ENCODE peak calls at places on chromosome 16, in six cellular contexts. Y is GM06990, Q is tibial nerve, F is prostate gland, E is GM10248, R is neural crest cell. C is an unnamed sample.

GRCh38 chr16:89402962-89403361 is 87.4 kb downstream of the ANKRD11 start:
- DNase-seq in F (no peak), Q (no peak), Y (no peak), R (no peak), E (no peak), C (no peak)

GRCh38 chr16:88827727-88828126 is 16.0 kb upstream of the APRT start:
- DNase-seq in E (no peak), Y (no peak), R (no peak), F (no peak), Q (no peak), C (no peak)

GRCh38 chr16:27408012-27408601 is 6.1 kb downstream of the IL21R start:
- DNase-seq in Y (no peak), Q (no peak), R (no peak), E (peak; percentile 57), F (no peak), C (no peak)

GRCh38 chr16:67943619-67944503 is at the start of gene LCAT:
- DNase-seq in R (no peak), F (no peak), E (no peak), Y (peak; percentile 10), Q (peak; percentile 64), C (no peak)

GRCh38 chr16:14199624-14200023 is 128.5 kb downstream of the MRTFB start:
- DNase-seq in R (no peak), E (no peak), Q (no peak), F (no peak), Y (no peak), C (no peak)

GRCh38 chr16:28105954-28106353 is 42.4 kb upstream of the GSG1L start:
- DNase-seq in Q (no peak), F (no peak), Y (no peak), R (no peak), E (no peak), C (no peak)

GRCh38 chr16:50708373-50709060 is 15.1 kb downstream of the NOD2 start:
- DNase-seq in E (no peak), Q (no peak), F (no peak), Y (no peak), R (no peak), C (no peak)

GRCh38 chr16:15593235-15593634 is 49.7 kb downstream of the MARF1 start:
- DNase-seq in Q (no peak), R (no peak), F (no peak), Y (no peak), E (no peak), C (no peak)

GRCh38 chr16:67666032-67666537 is 465 bp downstream of the ENKD1 start:
- DNase-seq in E (no peak), F (no peak), R (peak; percentile 59), Q (no peak), Y (no peak), C (no peak)

GRCh38 chr16:87581867-87582220 is 20.5 kb upstream of the JPH3 start:
- DNase-seq in E (no peak), R (no peak), Q (peak; percentile 77), Y (no peak), F (peak; percentile 12), C (no peak)

GRCh38 chr16:85648782-85649181 is 35.7 kb downstream of the GSE1 start:
- DNase-seq in E (no peak), Y (no peak), F (no peak), R (no peak), Q (no peak), C (no peak)

GRCh38 chr16:81445143-81445922 is 725 bp downstream of the CMIP start:
- DNase-seq in Q (no peak), E (peak; percentile 70), Y (peak; percentile 63), R (no peak), F (no peak), C (peak; percentile 52)

GRCh38 chr16:64351116-64351515 is 770.7 kb downstream of the CDH11 start:
- DNase-seq in F (no peak), Q (no peak), R (no peak), Y (no peak), E (no peak), C (no peak)

GRCh38 chr16:22250522-22250921 is 44.4 kb downstream of the EEF2K start:
- DNase-seq in Y (no peak), R (no peak), F (no peak), Q (no peak), E (no peak), C (no peak)

GRCh38 chr16:87963400-87963799 is 12.2 kb downstream of the BANP start:
- DNase-seq in Y (no peak), F (no peak), E (no peak), Q (no peak), R (no peak), C (peak; percentile 65)

GRCh38 chr16:51982715-51983680 is 563.9 kb downstream of the TOX3 start:
- DNase-seq in E (peak; percentile 26), Q (no peak), Y (peak; percentile 3), R (peak; percentile 48), F (peak; percentile 61), C (no peak)

GRCh38 chr16:27286446-27286845 is 17.9 kb upstream of the NSMCE1 start:
- DNase-seq in R (no peak), Y (no peak), E (no peak), Q (no peak), F (no peak), C (no peak)

GRCh38 chr16:51508813-51509212 is 357.7 kb upstream of the SALL1 start:
- DNase-seq in Y (no peak), F (no peak), R (no peak), E (no peak), Q (no peak), C (no peak)

GRCh38 chr16:180101-180920 is at the start of gene HBQ1:
- DNase-seq in E (peak; percentile 73), Q (no peak), R (peak; percentile 75), Y (peak; percentile 37), F (no peak), C (peak; percentile 58)
- TF ChIP-seq CTCF in E (peak; percentile 7), Q (no peak), R (peak; percentile 71), Y (no peak), F (no peak), C (peak; percentile 60)

DNA sequence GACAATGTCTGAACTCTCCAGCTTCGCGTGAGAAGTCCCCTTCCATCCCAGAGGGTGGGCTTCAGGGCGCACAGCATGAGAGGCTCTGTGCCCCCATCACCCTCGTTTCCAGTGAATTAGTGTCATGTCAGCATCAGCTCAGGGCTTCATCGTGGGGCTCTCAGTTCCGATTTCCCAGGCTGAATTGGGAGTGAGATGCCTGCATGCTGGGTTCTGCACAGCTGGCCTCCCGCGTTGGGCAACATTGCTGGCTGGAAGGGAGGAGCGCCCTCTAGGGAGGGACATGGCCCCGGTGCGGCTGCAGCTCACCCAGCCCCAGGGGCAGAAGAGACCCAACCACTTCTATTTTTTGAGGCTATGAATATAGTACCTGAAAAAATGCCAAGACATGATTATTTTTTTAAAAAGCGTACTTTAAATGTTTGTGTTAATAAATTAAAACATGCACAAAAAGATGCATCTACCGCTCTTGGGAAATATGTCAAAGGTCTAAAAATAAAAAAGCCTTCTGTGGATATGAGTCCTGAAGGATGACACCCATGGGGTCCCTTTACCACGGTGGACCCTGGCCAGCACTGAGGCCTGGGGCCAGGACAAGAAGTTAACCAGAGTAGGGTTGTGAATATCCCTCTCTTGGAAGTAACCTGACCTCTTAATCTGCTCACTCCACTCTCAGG is 10.5 kb upstream of the ITGAD start:
- DNase-seq in F (peak; percentile 16), Q (no peak), Y (peak; percentile 52), E (peak; percentile 83), R (peak; percentile 66), C (peak; percentile 68)
- TF ChIP-seq CTCF in F (peak; percentile 22), Q (peak; percentile 44), Y (peak; percentile 93), E (peak; percentile 94), R (peak; percentile 74), C (peak; percentile 90)

GRCh38 chr16:31120129-31120528 is 2.7 kb downstream of the KAT8 start:
- DNase-seq in Q (no peak), R (no peak), Y (no peak), E (no peak), F (no peak), C (no peak)

GRCh38 chr16:31113420-31114124 is 3.9 kb upstream of the KAT8 start:
- DNase-seq in Y (no peak), R (no peak), Q (no peak), F (no peak), E (no peak), C (no peak)

GRCh38 chr16:31118223-31119155 is 1.0 kb downstream of the KAT8 start:
- DNase-seq in R (no peak), Q (no peak), F (no peak), Y (no peak), E (no peak), C (no peak)

GRCh38 chr16:31114468-31114867 is 3.0 kb upstream of the KAT8 start:
- DNase-seq in Y (no peak), E (no peak), Q (no peak), F (no peak), R (no peak), C (no peak)

DNA sequence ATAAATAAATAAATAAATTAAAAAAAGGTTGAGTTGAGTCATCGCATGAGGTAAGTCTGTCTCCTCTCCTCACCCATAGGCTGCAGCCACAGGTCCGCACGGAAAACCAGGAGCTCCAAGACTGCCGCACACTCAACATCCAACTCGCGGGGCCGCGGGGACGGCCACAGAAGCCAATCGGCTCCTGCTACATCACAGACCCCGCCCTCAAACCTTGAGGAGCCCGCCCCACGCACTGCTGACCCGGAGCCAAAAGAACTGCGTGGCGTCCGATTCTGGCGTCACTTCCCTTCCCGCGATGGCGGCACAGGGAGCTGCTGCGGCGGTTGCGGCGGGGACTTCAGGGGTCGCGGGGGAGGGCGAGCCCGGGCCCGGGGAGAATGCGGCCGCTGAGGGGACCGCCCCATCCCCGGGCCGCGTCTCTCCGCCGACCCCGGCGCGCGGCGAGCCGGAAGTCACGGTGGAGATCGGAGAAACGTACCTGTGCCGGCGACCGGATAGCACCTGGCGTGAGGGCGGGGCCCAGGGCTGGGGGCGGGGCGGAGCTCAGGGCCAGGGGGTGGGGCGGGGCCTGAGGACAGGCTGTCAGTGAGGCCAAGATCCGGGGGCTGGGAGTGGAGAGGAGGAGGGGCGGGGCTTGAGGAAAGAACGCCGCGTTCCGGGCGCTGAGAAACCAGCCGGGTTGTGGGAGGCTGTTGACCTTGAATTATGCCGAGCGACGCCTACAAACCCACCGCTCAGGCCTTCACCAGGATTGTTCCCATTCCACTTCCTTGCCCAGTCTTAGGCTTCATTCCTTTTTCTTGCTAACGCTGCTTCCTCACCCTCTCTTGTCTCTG is at the start of gene KAT8:
- DNase-seq in Q (peak; percentile 97), E (peak; percentile 99), Y (peak; percentile 93), R (peak; percentile 93), F (peak; percentile 98), C (peak; percentile 93)
- TF ChIP-seq CTCF in Q (no peak), E (no peak), Y (no peak), R (no peak), F (no peak), C (no peak)

DNA sequence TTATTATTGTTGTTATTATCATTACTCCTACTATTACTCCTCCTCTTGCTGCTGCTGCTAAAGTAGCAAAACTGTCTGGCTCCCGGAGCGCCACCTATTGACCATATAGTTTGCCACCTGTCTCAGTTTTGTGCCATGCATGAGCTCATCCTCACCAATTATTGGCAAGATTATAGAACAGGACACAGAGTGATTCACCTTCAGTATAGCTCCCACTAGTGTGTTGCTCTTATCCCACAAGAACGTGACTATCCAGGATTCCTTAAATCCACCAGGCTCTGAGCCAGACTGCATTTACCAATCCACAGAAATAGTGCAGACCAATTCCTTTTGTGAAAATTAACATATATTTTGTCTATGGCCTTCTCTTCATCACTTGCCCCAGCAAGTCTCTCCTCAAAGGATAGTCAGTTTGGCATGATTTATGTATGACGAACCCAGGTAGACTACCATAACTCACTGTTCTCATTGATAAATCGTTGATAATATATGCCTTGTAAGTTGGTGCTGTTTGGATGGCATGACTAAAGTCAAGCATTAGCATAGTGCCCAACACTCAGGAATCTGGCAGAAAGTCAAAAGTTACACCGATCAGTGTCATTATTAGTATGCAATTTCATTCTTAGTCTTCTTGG is 405.5 kb upstream of the HSBP1 start:
- DNase-seq in Y (no peak), R (no peak), E (no peak), F (no peak), Q (no peak), C (no peak)
- TF ChIP-seq CTCF in Y (no peak), R (peak; percentile 22), E (no peak), F (no peak), Q (no peak), C (no peak)

C was measured in natural killer cell.